ENCODE peak calls at places on chromosomes 5 and 9, in nine cellular contexts. One of them, this sample, is unnamed.

GRCh38 chr9:136686794-136687711 is at the start of gene AGPAT2:
- DNase-seq in esophagus squamous epithelium: peak; percentile 35
- DNase-seq in heart right ventricle: peak; percentile 88
- DNase-seq in Peyer's patch: peak; percentile 93
- DNase-seq in SK-N-MC: no peak
- DNase-seq in right lobe of liver: peak; percentile 93
- DNase-seq in body of pancreas: peak; percentile 92
- DNase-seq in fibroblast of lung: peak; percentile 45
- DNase-seq in colonic mucosa: peak; percentile 84
- DNase-seq in this sample: peak; percentile 82

GRCh38 chr9:121399126-121399882 is 29.3 kb upstream of the STOM start:
- DNase-seq in esophagus squamous epithelium: no peak
- DNase-seq in heart right ventricle: no peak
- DNase-seq in Peyer's patch: no peak
- DNase-seq in SK-N-MC: no peak
- DNase-seq in right lobe of liver: no peak
- DNase-seq in body of pancreas: no peak
- DNase-seq in fibroblast of lung: no peak
- DNase-seq in colonic mucosa: no peak
- DNase-seq in this sample: no peak

GRCh38 chr5:145774442-145774841 is 60.7 kb downstream of the PRELID2 start:
- DNase-seq in esophagus squamous epithelium: no peak
- DNase-seq in heart right ventricle: no peak
- DNase-seq in Peyer's patch: no peak
- DNase-seq in SK-N-MC: no peak
- DNase-seq in right lobe of liver: no peak
- DNase-seq in body of pancreas: no peak
- DNase-seq in fibroblast of lung: no peak
- DNase-seq in colonic mucosa: no peak
- DNase-seq in this sample: no peak

GRCh38 chr5:58929726-58930125 is 346.9 kb downstream of the RAB3C start:
- DNase-seq in esophagus squamous epithelium: no peak
- DNase-seq in heart right ventricle: no peak
- DNase-seq in Peyer's patch: no peak
- DNase-seq in SK-N-MC: no peak
- DNase-seq in right lobe of liver: no peak
- DNase-seq in body of pancreas: no peak
- DNase-seq in fibroblast of lung: no peak
- DNase-seq in colonic mucosa: no peak
- DNase-seq in this sample: no peak

GRCh38 chr5:107935641-107936040 is 264.9 kb upstream of the EFNA5 start:
- DNase-seq in esophagus squamous epithelium: no peak
- DNase-seq in heart right ventricle: no peak
- DNase-seq in Peyer's patch: no peak
- DNase-seq in SK-N-MC: no peak
- DNase-seq in right lobe of liver: no peak
- DNase-seq in body of pancreas: no peak
- DNase-seq in fibroblast of lung: no peak
- DNase-seq in colonic mucosa: no peak
- DNase-seq in this sample: no peak

GRCh38 chr5:143445726-143446125 is 42.2 kb upstream of the NR3C1 start:
- DNase-seq in esophagus squamous epithelium: no peak
- DNase-seq in heart right ventricle: no peak
- DNase-seq in Peyer's patch: no peak
- DNase-seq in SK-N-MC: no peak
- DNase-seq in right lobe of liver: no peak
- DNase-seq in body of pancreas: no peak
- DNase-seq in fibroblast of lung: peak; percentile 22
- DNase-seq in colonic mucosa: no peak
- DNase-seq in this sample: peak; percentile 73

GRCh38 chr5:42614509-42614908 is 142.1 kb upstream of the CCDC152 start:
- DNase-seq in esophagus squamous epithelium: no peak
- DNase-seq in heart right ventricle: no peak
- DNase-seq in Peyer's patch: no peak
- DNase-seq in SK-N-MC: no peak
- DNase-seq in right lobe of liver: no peak
- DNase-seq in body of pancreas: no peak
- DNase-seq in fibroblast of lung: peak; percentile 69
- DNase-seq in colonic mucosa: no peak
- DNase-seq in this sample: no peak

GRCh38 chr5:16179936-16180788 is 571 bp upstream of the MARCHF11 start:
- DNase-seq in esophagus squamous epithelium: no peak
- DNase-seq in heart right ventricle: no peak
- DNase-seq in Peyer's patch: no peak
- DNase-seq in SK-N-MC: no peak
- DNase-seq in right lobe of liver: no peak
- DNase-seq in body of pancreas: no peak
- DNase-seq in fibroblast of lung: no peak
- DNase-seq in colonic mucosa: no peak
- DNase-seq in this sample: no peak

GRCh38 chr9:70479880-70480291 is 65.4 kb upstream of the KLF9 start:
- DNase-seq in esophagus squamous epithelium: no peak
- DNase-seq in heart right ventricle: no peak
- DNase-seq in Peyer's patch: peak; percentile 54
- DNase-seq in SK-N-MC: no peak
- DNase-seq in right lobe of liver: no peak
- DNase-seq in body of pancreas: peak; percentile 57
- DNase-seq in fibroblast of lung: peak; percentile 93
- DNase-seq in colonic mucosa: peak; percentile 53
- DNase-seq in this sample: no peak

GRCh38 chr5:167534131-167534530 is 757.3 kb upstream of the WWC1 start:
- DNase-seq in esophagus squamous epithelium: no peak
- DNase-seq in heart right ventricle: no peak
- DNase-seq in Peyer's patch: no peak
- DNase-seq in SK-N-MC: no peak
- DNase-seq in right lobe of liver: no peak
- DNase-seq in body of pancreas: no peak
- DNase-seq in fibroblast of lung: no peak
- DNase-seq in colonic mucosa: no peak
- DNase-seq in this sample: no peak

GRCh38 chr5:66333192-66333591 is 189.1 kb downstream of the SREK1 start:
- DNase-seq in esophagus squamous epithelium: no peak
- DNase-seq in heart right ventricle: no peak
- DNase-seq in Peyer's patch: no peak
- DNase-seq in SK-N-MC: no peak
- DNase-seq in right lobe of liver: no peak
- DNase-seq in body of pancreas: no peak
- DNase-seq in fibroblast of lung: no peak
- DNase-seq in colonic mucosa: no peak
- DNase-seq in this sample: no peak

GRCh38 chr9:14993061-14993800 is 83.0 kb upstream of the FREM1 start:
- DNase-seq in esophagus squamous epithelium: no peak
- DNase-seq in heart right ventricle: peak; percentile 89
- DNase-seq in Peyer's patch: peak; percentile 87
- DNase-seq in SK-N-MC: peak; percentile 82
- DNase-seq in right lobe of liver: peak; percentile 77
- DNase-seq in body of pancreas: peak; percentile 88
- DNase-seq in fibroblast of lung: peak; percentile 86
- DNase-seq in colonic mucosa: peak; percentile 84
- DNase-seq in this sample: peak; percentile 94
- H3K4me3 ChIP-seq in esophagus squamous epithelium: peak overlapping the region; percentile 72
- H3K4me3 ChIP-seq in heart right ventricle: peak overlapping the region; percentile 67
- H3K4me3 ChIP-seq in Peyer's patch: peak overlapping the region; percentile 60
- H3K4me3 ChIP-seq in SK-N-MC: peak overlapping the region; percentile 89
- H3K4me3 ChIP-seq in right lobe of liver: peak overlapping the region; percentile 36
- H3K4me3 ChIP-seq in body of pancreas: peak overlapping the region; percentile 59
- H3K4me3 ChIP-seq in fibroblast of lung: peak overlapping the region; percentile 69
- H3K4me3 ChIP-seq in colonic mucosa: peak overlapping the region; percentile 46
- H3K4me3 ChIP-seq in this sample: peak overlapping the region; percentile 56

DNA sequence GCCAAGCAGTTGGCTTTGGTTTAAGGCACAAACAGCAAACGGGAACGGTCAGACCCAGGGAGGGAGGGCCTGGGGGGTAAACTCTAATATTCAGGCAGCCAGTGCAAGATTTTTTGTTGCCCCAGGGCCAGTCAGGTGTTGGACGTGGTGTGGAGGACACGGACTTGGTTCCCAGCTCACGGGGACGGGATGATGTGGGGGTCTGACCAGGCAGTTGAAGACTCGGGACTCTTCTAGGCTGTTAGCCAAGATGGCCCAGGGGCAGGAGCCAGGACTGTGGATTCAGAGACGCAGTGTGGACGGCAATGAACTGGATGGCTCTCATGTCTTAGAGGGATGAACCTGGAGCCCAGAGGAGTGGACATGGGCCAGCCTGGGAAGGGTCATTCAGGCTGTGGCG is 169.2 kb downstream of the C9orf50 start:
- DNase-seq in esophagus squamous epithelium: no peak
- DNase-seq in heart right ventricle: no peak
- DNase-seq in Peyer's patch: no peak
- DNase-seq in SK-N-MC: no peak
- DNase-seq in right lobe of liver: no peak
- DNase-seq in body of pancreas: no peak
- DNase-seq in fibroblast of lung: no peak
- DNase-seq in colonic mucosa: no peak
- DNase-seq in this sample: no peak
- H3K27ac ChIP-seq in esophagus squamous epithelium: no peak overlapping the region
- H3K27ac ChIP-seq in heart right ventricle: peak overlapping the region; percentile 81
- H3K27ac ChIP-seq in Peyer's patch: no peak overlapping the region
- H3K27ac ChIP-seq in SK-N-MC: peak overlapping the region; percentile 91
- H3K27ac ChIP-seq in right lobe of liver: peak overlapping the region; percentile 20
- H3K27ac ChIP-seq in body of pancreas: no peak overlapping the region
- H3K27ac ChIP-seq in fibroblast of lung: no peak overlapping the region
- H3K27ac ChIP-seq in colonic mucosa: no peak overlapping the region
- H3K27ac ChIP-seq in this sample: no peak overlapping the region

DNA sequence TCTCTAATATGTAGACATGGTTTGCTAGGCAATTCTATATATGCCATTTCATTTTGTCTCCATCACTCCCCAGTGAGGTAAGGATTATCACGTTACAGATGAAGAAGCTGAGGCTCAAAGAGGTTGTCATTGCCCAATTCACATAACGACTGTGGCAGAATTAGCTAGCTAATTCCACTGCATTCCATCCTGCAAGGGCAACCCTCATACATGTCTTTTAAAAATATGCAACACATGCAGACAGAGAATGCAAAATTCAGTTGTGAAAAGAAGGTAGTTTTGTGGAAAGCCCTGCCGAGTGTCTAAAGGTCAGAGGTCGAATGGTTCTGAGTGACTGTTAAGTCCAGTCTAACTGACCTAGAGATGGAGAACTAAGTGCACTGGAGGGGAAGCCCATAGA is 219.2 kb downstream of the PAPPA start:
- DNase-seq in esophagus squamous epithelium: no peak
- DNase-seq in heart right ventricle: no peak
- DNase-seq in Peyer's patch: no peak
- DNase-seq in SK-N-MC: no peak
- DNase-seq in right lobe of liver: no peak
- DNase-seq in body of pancreas: no peak
- DNase-seq in fibroblast of lung: no peak
- DNase-seq in colonic mucosa: no peak
- DNase-seq in this sample: no peak
- H3K4me3 ChIP-seq in esophagus squamous epithelium: no peak overlapping the region
- H3K4me3 ChIP-seq in heart right ventricle: no peak overlapping the region
- H3K4me3 ChIP-seq in Peyer's patch: no peak overlapping the region
- H3K4me3 ChIP-seq in SK-N-MC: no peak overlapping the region
- H3K4me3 ChIP-seq in right lobe of liver: no peak overlapping the region
- H3K4me3 ChIP-seq in body of pancreas: no peak overlapping the region
- H3K4me3 ChIP-seq in fibroblast of lung: no peak overlapping the region
- H3K4me3 ChIP-seq in colonic mucosa: no peak overlapping the region
- H3K4me3 ChIP-seq in this sample: no peak overlapping the region

GRCh38 chr5:140220032-140220697 is 45.2 kb downstream of the CYSTM1 start:
- DNase-seq in esophagus squamous epithelium: no peak
- DNase-seq in heart right ventricle: no peak
- DNase-seq in Peyer's patch: no peak
- DNase-seq in SK-N-MC: no peak
- DNase-seq in right lobe of liver: no peak
- DNase-seq in body of pancreas: no peak
- DNase-seq in fibroblast of lung: no peak
- DNase-seq in colonic mucosa: no peak
- DNase-seq in this sample: peak; percentile 73
- H3K27ac ChIP-seq in esophagus squamous epithelium: no peak overlapping the region
- H3K27ac ChIP-seq in heart right ventricle: peak overlapping the region; percentile 85
- H3K27ac ChIP-seq in Peyer's patch: peak overlapping the region; percentile 12
- H3K27ac ChIP-seq in SK-N-MC: no peak overlapping the region
- H3K27ac ChIP-seq in right lobe of liver: peak overlapping the region; percentile 52
- H3K27ac ChIP-seq in body of pancreas: peak overlapping the region; percentile 71
- H3K27ac ChIP-seq in fibroblast of lung: peak overlapping the region; percentile 76
- H3K27ac ChIP-seq in colonic mucosa: peak overlapping the region; percentile 70
- H3K27ac ChIP-seq in this sample: no peak overlapping the region

DNA sequence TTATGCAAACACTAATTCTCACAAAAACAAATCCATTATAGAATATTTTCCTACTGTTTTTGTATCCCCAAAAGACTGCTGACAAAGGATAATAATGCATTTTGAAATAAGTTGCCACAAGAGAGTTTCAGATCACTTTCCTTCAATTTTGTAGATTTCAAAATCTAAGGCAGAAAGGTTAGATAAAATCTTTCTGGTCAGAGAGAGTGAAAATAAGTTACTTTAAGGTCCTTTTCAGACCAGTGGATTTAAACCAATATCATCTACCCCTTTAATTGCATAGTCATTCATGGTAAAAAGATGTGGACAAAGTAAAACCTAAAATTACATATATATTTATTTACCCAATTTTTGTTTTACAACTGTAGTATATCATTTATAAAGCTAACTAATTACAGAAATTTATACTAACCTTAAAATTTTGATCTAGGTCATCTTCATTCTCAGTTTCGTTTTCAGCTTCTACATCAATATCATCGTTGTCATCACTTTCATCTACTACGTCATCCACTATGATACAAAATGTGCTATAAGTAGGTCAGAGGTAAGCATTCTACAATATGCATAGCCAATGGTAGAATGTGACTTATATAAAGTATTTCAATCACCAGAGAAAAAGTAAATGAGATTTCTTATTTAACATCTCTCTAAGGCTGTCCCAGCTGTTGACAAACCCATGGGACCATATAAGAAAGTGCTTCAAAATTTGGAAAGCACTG is 95.7 kb downstream of the AGTPBP1 start:
- DNase-seq in esophagus squamous epithelium: no peak
- DNase-seq in heart right ventricle: no peak
- DNase-seq in Peyer's patch: no peak
- DNase-seq in SK-N-MC: no peak
- DNase-seq in right lobe of liver: no peak
- DNase-seq in body of pancreas: no peak
- DNase-seq in fibroblast of lung: no peak
- DNase-seq in colonic mucosa: no peak
- DNase-seq in this sample: no peak
- H3K4me3 ChIP-seq in esophagus squamous epithelium: no peak overlapping the region
- H3K4me3 ChIP-seq in heart right ventricle: no peak overlapping the region
- H3K4me3 ChIP-seq in Peyer's patch: no peak overlapping the region
- H3K4me3 ChIP-seq in SK-N-MC: no peak overlapping the region
- H3K4me3 ChIP-seq in right lobe of liver: no peak overlapping the region
- H3K4me3 ChIP-seq in body of pancreas: no peak overlapping the region
- H3K4me3 ChIP-seq in fibroblast of lung: no peak overlapping the region
- H3K4me3 ChIP-seq in colonic mucosa: no peak overlapping the region
- H3K4me3 ChIP-seq in this sample: no peak overlapping the region

GRCh38 chr5:14157494-14157782 is 14.3 kb downstream of the TRIO start:
- DNase-seq in esophagus squamous epithelium: no peak
- DNase-seq in heart right ventricle: no peak
- DNase-seq in Peyer's patch: no peak
- DNase-seq in SK-N-MC: no peak
- DNase-seq in right lobe of liver: no peak
- DNase-seq in body of pancreas: no peak
- DNase-seq in fibroblast of lung: no peak
- DNase-seq in colonic mucosa: no peak
- DNase-seq in this sample: no peak
- H3K27ac ChIP-seq in esophagus squamous epithelium: no peak overlapping the region
- H3K27ac ChIP-seq in heart right ventricle: no peak overlapping the region
- H3K27ac ChIP-seq in Peyer's patch: peak overlapping the region; percentile 58
- H3K27ac ChIP-seq in SK-N-MC: no peak overlapping the region
- H3K27ac ChIP-seq in right lobe of liver: no peak overlapping the region
- H3K27ac ChIP-seq in body of pancreas: no peak overlapping the region
- H3K27ac ChIP-seq in fibroblast of lung: peak overlapping the region; percentile 88
- H3K27ac ChIP-seq in colonic mucosa: peak overlapping the region; percentile 5
- H3K27ac ChIP-seq in this sample: peak overlapping the region; percentile 2

This sample was measured in A673.